ENCODE peak calls at places on chromosomes 7 and 10, in four cellular contexts. E, B, U and A are unnamed samples.

GRCh38 chr10:7756360-7756992 is 31.3 kb downstream of the KIN start:
- DNase-seq in E (no peak), B (no peak), U (no peak), A (no peak)

GRCh38 chr7:99008921-99009530 is 130.7 kb downstream of the TRRAP start:
- DNase-seq in E (no peak), B (no peak), U (peak; percentile 27), A (no peak)

GRCh38 chr7:134778941-134779740 is at the start of gene CALD1:
- DNase-seq in E (no peak), B (peak; percentile 97), U (peak; percentile 77), A (no peak)

GRCh38 chr10:103668351-103669242 is 175.1 kb downstream of the NEURL1 start:
- DNase-seq in E (no peak), B (no peak), U (peak; percentile 78), A (no peak)

GRCh38 chr7:96599288-96599936 is 110.2 kb downstream of the SEM1 start:
- DNase-seq in E (no peak), B (no peak), U (no peak), A (no peak)

GRCh38 chr10:127949831-127950230 is 42.9 kb downstream of the PTPRE start:
- DNase-seq in E (no peak), B (no peak), U (no peak), A (no peak)

GRCh38 chr7:55400191-55400590 is 35.1 kb downstream of the LANCL2 start:
- DNase-seq in E (no peak), B (no peak), U (no peak), A (no peak)

GRCh38 chr10:106175760-106176377 is 988.6 kb downstream of the SORCS1 start:
- DNase-seq in E (no peak), B (no peak), U (no peak), A (no peak)

GRCh38 chr10:114320249-114321116 is 81.4 kb downstream of the VWA2 start:
- DNase-seq in E (no peak), B (no peak), U (peak; percentile 83), A (no peak)

GRCh38 chr7:71636329-71636728 is 504.4 kb downstream of the GALNT17 start:
- DNase-seq in E (no peak), B (no peak), U (no peak), A (no peak)

GRCh38 chr7:79471283-79471682 is 17.8 kb upstream of the MAGI2 start:
- DNase-seq in E (no peak), B (no peak), U (no peak), A (no peak)

GRCh38 chr10:103932996-103933395 is 15.0 kb upstream of the STN1 start:
- DNase-seq in E (no peak), B (no peak), U (no peak), A (no peak)

GRCh38 chr7:142459557-142459963 is 201.7 kb upstream of the PRSS58 start:
- DNase-seq in E (no peak), B (peak; percentile 72), U (no peak), A (no peak)

GRCh38 chr10:176677-177076 is 41.4 kb downstream of the ZMYND11 start:
- DNase-seq in E (no peak), B (no peak), U (no peak), A (no peak)

GRCh38 chr10:102753724-102754123 is 10.0 kb downstream of the WBP1L start:
- DNase-seq in E (no peak), B (no peak), U (no peak), A (no peak)

GRCh38 chr10:85641479-85641967 is 725.1 kb downstream of the GRID1 start:
- DNase-seq in E (no peak), B (no peak), U (no peak), A (no peak)

GRCh38 chr7:22444181-22444966 is 55.6 kb downstream of the STEAP1B start:
- DNase-seq in E (no peak), B (no peak), U (peak; percentile 46), A (no peak)

GRCh38 chr7:8260871-8261707 is 878 bp downstream of the ICA1 start:
- DNase-seq in E (no peak), B (no peak), U (peak; percentile 60), A (no peak)

GRCh38 chr7:27933691-27934565 is 194.0 kb downstream of the TAX1BP1 start:
- DNase-seq in E (no peak), B (peak; percentile 67), U (no peak), A (no peak)

GRCh38 chr7:28926871-28927597 is 31.1 kb downstream of the TRIL start:
- DNase-seq in E (peak; percentile 41), B (peak; percentile 74), U (peak; percentile 82), A (peak; percentile 5)

GRCh38 chr10:43230909-43231522 is 35.8 kb downstream of the RASGEF1A start:
- DNase-seq in E (no peak), B (no peak), U (peak; percentile 14), A (no peak)

GRCh38 chr7:98557538-98558031 is 59.5 kb upstream of the NPTX2 start:
- DNase-seq in E (no peak), B (no peak), U (no peak), A (no peak)